ENCODE peak calls at places on chromosomes 12 and 14, in five cellular contexts. Y is GM12878, S is SK-N-SH, G is K562, Q is HepG2. J is an unnamed sample.

GRCh38 chr12:131825146-131825892 is 2.9 kb upstream of the MMP17 start:
- DNase-seq in S (no peak), Q (no peak), G (no peak), Y (no peak), J (no peak)

GRCh38 chr12:53484686-53485567 is 14.3 kb downstream of the MAP3K12 start:
- DNase-seq in Q (no peak), G (no peak), Y (no peak), S (no peak), J (no peak)

GRCh38 chr12:21831671-21832357 is 57.3 kb upstream of the KCNJ8 start:
- DNase-seq in G (no peak), Y (no peak), S (no peak), Q (no peak), J (no peak)

GRCh38 chr12:78916845-78917480 is 52.4 kb downstream of the SYT1 start:
- DNase-seq in Y (no peak), Q (no peak), S (no peak), G (no peak), J (peak)

GRCh38 chr12:57529831-57530230 is 7.2 kb downstream of the MBD6 start:
- DNase-seq in Q (no peak), S (no peak), G (no peak), Y (no peak), J (no peak)

GRCh38 chr12:120388711-120389431 is 19.9 kb upstream of the MSI1 start:
- DNase-seq in Q (no peak), Y (no peak), S (no peak), G (no peak), J (no peak)

GRCh38 chr14:51592836-51593235 is 58.9 kb upstream of the FRMD6 start:
- DNase-seq in G (no peak), S (no peak), Y (no peak), Q (no peak), J (no peak)

GRCh38 chr12:64160718-64161060 is 61.4 kb downstream of the KICS2 start:
- DNase-seq in Q (no peak), Y (no peak), S (no peak), G (no peak), J (no peak)

GRCh38 chr14:56487090-56487667 is 92.4 kb upstream of the TMEM260 start:
- DNase-seq in Y (no peak), S (no peak), G (no peak), Q (no peak), J (peak)

GRCh38 chr12:92216092-92216491 is 70.4 kb upstream of the BTG1 start:
- DNase-seq in Q (no peak), S (no peak), G (no peak), Y (no peak), J (no peak)

GRCh38 chr12:101685121-101685520 is 12.3 kb upstream of the CHPT1 start:
- DNase-seq in Y (no peak), G (no peak), Q (no peak), S (no peak), J (no peak)

GRCh38 chr14:99258884-99259283 is 13.1 kb downstream of the BCL11B start:
- DNase-seq in Q (no peak), S (no peak), G (no peak), Y (no peak), J (no peak)

GRCh38 chr14:60311417-60311816 is 62.4 kb downstream of the PPM1A start:
- DNase-seq in Q (no peak), S (peak), Y (no peak), G (no peak), J (no peak)

GRCh38 chr14:23321572-23322547 is 603 bp downstream of the PABPN1 start:
- DNase-seq in S (peak), Y (no peak), Q (peak), G (peak), J (no peak)

GRCh38 chr12:108825205-108825950 is 32.0 kb downstream of the SSH1 start:
- DNase-seq in Q (no peak), S (no peak), G (no peak), Y (peak), J (no peak)

GRCh38 chr12:53299101-53299453 is 418 bp upstream of the MYG1 start:
- DNase-seq in S (no peak), Y (no peak), G (peak), Q (peak), J (peak)

GRCh38 chr12:20497707-20498106 is 129.4 kb downstream of the PDE3A start:
- DNase-seq in S (no peak), Q (peak), G (no peak), Y (no peak), J (no peak)

GRCh38 chr12:46154221-46154975 is 114.4 kb downstream of the SLC38A1 start:
- DNase-seq in Q (no peak), Y (no peak), S (no peak), G (no peak), J (peak)

GRCh38 chr12:2083008-2083407 is 30.2 kb downstream of the CACNA1C start:
- DNase-seq in Q (no peak), Y (no peak), G (no peak), S (no peak), J (no peak)

GRCh38 chr12:68804654-68805591 is 3.1 kb upstream of the MDM2 start:
- DNase-seq in G (no peak), Y (no peak), Q (peak), S (no peak), J (no peak)

GRCh38 chr12:67774983-67775587 is 126.5 kb downstream of the DYRK2 start:
- DNase-seq in S (no peak), Q (no peak), G (no peak), Y (no peak), J (no peak)

GRCh38 chr12:2376855-2377657 is 324.3 kb downstream of the CACNA1C start:
- DNase-seq in Q (no peak), G (no peak), S (no peak), Y (no peak), J (no peak)

GRCh38 chr12:28941248-28941647 is 207.8 kb upstream of the FAR2 start:
- DNase-seq in Q (no peak), G (no peak), Y (no peak), S (no peak), J (no peak)

GRCh38 chr14:100890044-100890443 is 13.5 kb downstream of the RTL1 start:
- DNase-seq in Q (no peak), G (no peak), S (no peak), Y (no peak), J (no peak)

GRCh38 chr14:100889641-100890040 is 13.9 kb downstream of the RTL1 start:
- DNase-seq in S (no peak), Y (no peak), Q (no peak), G (no peak), J (no peak)

GRCh38 chr14:100890451-100890850 is 13.1 kb downstream of the RTL1 start:
- DNase-seq in Y (no peak), Q (no peak), G (no peak), S (no peak), J (no peak)

GRCh38 chr14:100887728-100888335 is 15.7 kb downstream of the RTL1 start:
- DNase-seq in S (no peak), Q (no peak), G (no peak), Y (no peak), J (no peak)

DNA sequence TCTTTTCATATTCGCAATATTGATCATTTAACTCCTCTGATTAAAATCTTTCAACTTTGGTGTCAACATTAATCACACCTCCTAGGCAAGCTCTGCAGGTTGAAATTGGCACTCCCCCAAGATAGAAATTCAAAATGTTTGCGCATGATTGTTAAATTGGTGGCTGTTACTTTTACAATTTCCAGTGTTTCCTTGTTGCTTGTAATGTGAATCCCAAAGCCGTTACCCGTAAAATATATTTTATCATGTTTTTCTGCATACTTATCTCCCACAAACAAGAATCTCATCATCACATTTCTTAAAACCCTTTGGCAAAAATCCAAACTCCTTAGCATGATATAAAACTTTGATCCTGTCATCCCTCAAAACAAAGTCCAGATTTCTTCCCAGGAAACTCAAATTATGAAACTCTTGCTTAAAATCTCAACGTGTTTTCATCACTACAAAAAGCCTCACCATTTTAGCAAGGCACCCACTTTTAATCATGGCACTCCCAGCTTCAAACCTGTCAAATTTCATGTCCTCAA is 14.7 kb downstream of the RTL1 start:
- DNase-seq in S (no peak), Q (no peak), G (no peak), Y (no peak), J (no peak)
- TF ChIP-seq ZBTB33 in S (no peak), Q (no peak), G (no peak), Y (no peak), J (no peak)

GRCh38 chr12:124380793-124381453 is 86.0 kb downstream of the RFLNA start:
- DNase-seq in Q (no peak), G (no peak), S (no peak), Y (no peak), J (no peak)

GRCh38 chr12:124379938-124380754 is 85.3 kb downstream of the RFLNA start:
- DNase-seq in S (no peak), G (no peak), Y (no peak), Q (no peak), J (no peak)

GRCh38 chr12:124379379-124379937 is 84.6 kb downstream of the RFLNA start:
- DNase-seq in G (no peak), Y (no peak), Q (no peak), S (no peak), J (no peak)

GRCh38 chr12:124383028-124383427 is 88.1 kb downstream of the RFLNA start:
- DNase-seq in S (no peak), G (no peak), Q (no peak), Y (no peak), J (no peak)

DNA sequence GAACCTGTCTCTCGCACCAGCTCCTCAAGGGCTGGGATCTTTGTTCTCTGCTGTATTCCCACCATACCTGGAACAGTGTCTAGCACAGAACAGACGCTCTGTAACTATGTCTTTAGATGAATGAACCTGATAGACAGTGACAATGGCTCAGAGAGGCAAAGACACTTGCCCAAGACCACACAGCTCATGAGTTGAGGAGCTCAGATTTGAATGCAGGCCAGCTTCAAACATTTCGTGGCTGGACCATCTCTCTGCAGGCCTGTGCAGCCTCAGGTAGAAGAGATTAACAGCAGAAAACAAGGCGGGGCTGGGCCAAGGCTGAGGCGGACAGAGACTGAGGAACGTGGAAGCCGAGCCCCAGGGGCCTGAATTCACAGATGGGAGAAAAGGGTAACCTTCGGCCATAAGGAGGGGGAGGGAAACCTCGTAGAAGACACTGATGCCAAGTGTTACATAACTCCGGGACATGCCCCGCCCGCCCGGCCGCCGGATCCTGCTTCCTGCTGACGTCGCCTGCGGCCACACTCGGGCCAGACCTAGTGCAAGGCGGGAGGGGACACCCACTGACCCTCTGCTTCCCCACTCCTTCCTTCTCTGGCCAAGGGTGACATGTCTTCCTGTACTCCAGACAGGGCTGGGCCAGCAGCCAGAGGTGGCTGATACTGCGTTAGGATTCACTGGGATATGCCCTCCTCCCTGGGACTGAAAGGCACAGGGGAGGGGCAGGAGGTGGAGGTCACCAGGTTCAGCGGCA is 86.7 kb downstream of the RFLNA start:
- DNase-seq in Y (no peak), S (no peak), Q (no peak), G (no peak), J (no peak)
- TF ChIP-seq ZBTB33 in Y (no peak), S (no peak), Q (no peak), G (peak), J (no peak)

GRCh38 chr12:125634813-125635212 is 569.6 kb downstream of the AACS start:
- DNase-seq in G (no peak), Q (no peak), S (no peak), Y (no peak), J (no peak)
- TF ChIP-seq ZBTB33 in G (no peak), Q (no peak), S (no peak), Y (no peak), J (no peak)

GRCh38 chr12:63138484-63138883 is 12.5 kb downstream of the AVPR1A start:
- DNase-seq in Y (no peak), S (no peak), Q (no peak), G (no peak), J (no peak)
- TF ChIP-seq ZBTB33 in Y (no peak), S (no peak), Q (no peak), G (no peak), J (no peak)

GRCh38 chr14:92726135-92726932 is 22.1 kb downstream of the LGMN start:
- DNase-seq in Q (no peak), S (no peak), Y (no peak), G (peak), J (peak)
- TF ChIP-seq ZBTB33 in Q (no peak), S (no peak), Y (no peak), G (no peak), J (no peak)

GRCh38 chr12:26791328-26791791 is 41.6 kb downstream of the ITPR2 start:
- DNase-seq in Y (peak), Q (no peak), G (no peak), S (no peak), J (no peak)

GRCh38 chr12:26789731-26790644 is 43.0 kb downstream of the ITPR2 start:
- DNase-seq in Y (no peak), Q (no peak), G (no peak), S (no peak), J (no peak)

GRCh38 chr12:26786491-26787124 is 46.4 kb downstream of the ITPR2 start:
- DNase-seq in S (no peak), Q (no peak), Y (no peak), G (no peak), J (no peak)

GRCh38 chr12:26787125-26787495 is 45.9 kb downstream of the ITPR2 start:
- DNase-seq in S (peak), Q (no peak), Y (no peak), G (no peak), J (no peak)

DNA sequence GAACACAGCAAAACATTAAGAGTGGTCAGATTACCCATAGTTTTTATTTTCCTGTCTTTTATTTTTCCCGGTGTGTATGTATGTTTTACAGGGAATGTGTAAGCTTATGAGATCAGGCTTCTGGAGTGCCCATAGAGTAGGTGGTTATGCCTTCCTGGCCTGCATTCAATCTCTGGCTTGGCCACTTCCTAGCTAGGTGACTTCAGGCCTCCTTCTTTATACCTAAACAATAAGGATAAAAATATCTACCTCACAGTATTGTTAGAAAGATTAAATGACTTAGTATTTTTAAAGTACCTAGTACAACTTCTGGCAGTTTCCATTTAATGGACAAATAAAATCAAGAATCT is 42.4 kb downstream of the ITPR2 start:
- DNase-seq in Q (no peak), S (no peak), Y (no peak), G (no peak), J (no peak)
- TF ChIP-seq ZBTB33 in Q (no peak), S (no peak), Y (no peak), G (no peak), J (no peak)

GRCh38 chr12:114530417-114530816 is 124.5 kb upstream of the TBX5 start:
- DNase-seq in Q (no peak), S (no peak), G (no peak), Y (no peak), J (no peak)

GRCh38 chr12:114528766-114529165 is 122.8 kb upstream of the TBX5 start:
- DNase-seq in Y (no peak), Q (no peak), S (no peak), G (no peak), J (no peak)

DNA sequence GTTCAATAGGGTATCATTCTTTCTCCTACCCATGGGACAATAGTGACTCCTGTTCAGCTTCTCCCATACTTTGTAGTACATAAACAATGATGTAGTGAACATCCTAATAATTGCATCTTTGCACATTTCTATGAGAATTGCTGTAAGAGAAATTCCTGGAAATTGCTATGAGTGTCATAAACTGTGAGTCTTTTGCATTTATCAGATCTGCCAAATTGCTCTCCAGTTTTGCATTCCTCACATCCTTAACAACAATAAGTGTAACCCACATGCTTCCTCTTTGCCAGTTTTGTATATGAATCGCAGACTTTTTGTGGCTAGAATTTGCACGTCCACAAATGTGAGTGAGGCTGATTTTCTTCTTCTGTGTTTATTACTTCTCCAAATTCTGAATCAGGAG is 124.0 kb upstream of the TBX5 start:
- DNase-seq in G (no peak), S (no peak), Y (no peak), Q (no peak), J (no peak)
- TF ChIP-seq ZBTB33 in G (no peak), S (no peak), Y (no peak), Q (no peak), J (no peak)

J was measured in HCT116.